ENCODE peak calls at places on chromosomes 4 and X, in seven cellular contexts. L, J, C, Y, Z, T and N are unnamed samples.

GRCh38 chr4:150136036-150136435 is 57.8 kb downstream of the DCLK2 start:
- DNase-seq in J (no peak), L (no peak), Z (no peak), Y (no peak), T (no peak), C (no peak), N (no peak)

GRCh38 chrX:33970028-33970932 is 161.8 kb downstream of the FAM47A start:
- DNase-seq in Y (no peak), C (no peak), J (no peak), Z (peak; percentile 0), L (no peak), T (no peak), N (no peak)

GRCh38 chr4:65597697-65598096 is 72.6 kb downstream of the EPHA5 start:
- DNase-seq in C (no peak), L (no peak), Z (no peak), T (no peak), Y (no peak), J (no peak), N (no peak)

GRCh38 chrX:102516314-102516936 is at the start of gene TMSB15A:
- DNase-seq in T (peak; percentile 64), L (peak; percentile 15), Y (peak; percentile 76), J (no peak), C (peak; percentile 86), Z (peak; percentile 24), N (no peak)

GRCh38 chrX:10854594-10854993 is 234.2 kb upstream of the MID1 start:
- DNase-seq in T (peak; percentile 3), Y (no peak), Z (no peak), C (no peak), J (peak; percentile 1), L (no peak), N (no peak)

GRCh38 chrX:124401696-124402095 is 55.3 kb downstream of the SH2D1A start:
- DNase-seq in Z (no peak), T (no peak), L (no peak), J (no peak), Y (no peak), C (no peak), N (no peak)

GRCh38 chr4:43148481-43148880 is 256.0 kb downstream of the GRXCR1 start:
- DNase-seq in C (no peak), L (no peak), T (no peak), Z (no peak), Y (no peak), J (no peak), N (no peak)

GRCh38 chrX:118772051-118772450 is 44.6 kb downstream of the IL13RA1 start:
- DNase-seq in C (no peak), T (no peak), J (no peak), L (no peak), Y (no peak), Z (no peak), N (no peak)

GRCh38 chrX:132501606-132502005 is 12.8 kb upstream of the MBNL3 start:
- DNase-seq in Y (no peak), J (no peak), Z (no peak), L (no peak), C (no peak), T (no peak), N (no peak)

GRCh38 chr4:115229873-115230272 is 116.5 kb upstream of the NDST4 start:
- DNase-seq in Z (no peak), L (no peak), T (no peak), Y (no peak), J (no peak), C (no peak), N (peak; percentile 9)

GRCh38 chrX:149639568-149639967 is 8.0 kb upstream of the TMEM185A start:
- DNase-seq in L (no peak), Y (no peak), T (no peak), C (no peak), J (no peak), Z (no peak), N (no peak)

GRCh38 chrX:119236599-119237525 is 777 bp downstream of the PGRMC1 start:
- DNase-seq in Z (no peak), C (peak; percentile 59), Y (peak; percentile 45), T (peak; percentile 38), L (peak; percentile 25), J (no peak), N (no peak)

GRCh38 chrX:25131055-25131454 is 115.3 kb upstream of the ARX start:
- DNase-seq in J (no peak), T (no peak), C (no peak), Y (no peak), L (no peak), Z (no peak), N (no peak)

GRCh38 chr4:81635747-81636146 is 164.0 kb upstream of the RASGEF1B start:
- DNase-seq in L (no peak), J (no peak), Y (no peak), Z (no peak), T (peak; percentile 5), C (no peak), N (peak; percentile 31)

GRCh38 chr4:83582289-83582756 is 46.4 kb downstream of the GPAT3 start:
- DNase-seq in J (no peak), Y (no peak), T (no peak), Z (no peak), L (no peak), C (no peak), N (no peak)

GRCh38 chrX:115539841-115540240 is 21.1 kb upstream of the PLS3 start:
- DNase-seq in L (no peak), J (no peak), C (no peak), T (no peak), Z (no peak), Y (no peak), N (no peak)

GRCh38 chrX:65451663-65452062 is 82.9 kb downstream of the LAS1L start:
- DNase-seq in C (peak; percentile 9), J (peak; percentile 15), Y (no peak), T (peak; percentile 23), L (peak; percentile 1), Z (peak; percentile 5), N (no peak)

GRCh38 chrX:68462653-68463052 is 29.4 kb upstream of the OPHN1 start:
- DNase-seq in T (peak; percentile 67), J (no peak), L (no peak), Z (no peak), C (no peak), Y (no peak), N (no peak)

GRCh38 chr4:31059753-31060522 is 339.8 kb downstream of the PCDH7 start:
- DNase-seq in Z (no peak), C (no peak), J (no peak), T (no peak), L (no peak), Y (no peak), N (no peak)

GRCh38 chrX:54492340-54492739 is 3.7 kb downstream of the FGD1 start:
- DNase-seq in Y (no peak), Z (no peak), T (no peak), L (no peak), C (no peak), J (no peak), N (no peak)

GRCh38 chr4:41609851-41610250 is 71.9 kb downstream of the LIMCH1 start:
- DNase-seq in T (no peak), C (no peak), L (no peak), Y (no peak), J (no peak), Z (no peak), N (no peak)

GRCh38 chr4:169151671-169152070 is 119.1 kb downstream of the SH3RF1 start:
- DNase-seq in J (no peak), L (no peak), T (no peak), Y (no peak), C (no peak), Z (no peak), N (no peak)

GRCh38 chr4:161160718-161161117 is 1003.1 kb downstream of the FSTL5 start:
- DNase-seq in Z (no peak), J (no peak), T (no peak), Y (no peak), C (no peak), L (no peak), N (no peak)

GRCh38 chr4:102553982-102554381 is 52.8 kb downstream of the NFKB1 start:
- DNase-seq in C (no peak), J (no peak), Z (no peak), T (no peak), Y (no peak), L (no peak), N (no peak)

GRCh38 chr4:102551946-102552575 is 50.9 kb downstream of the NFKB1 start:
- DNase-seq in Y (no peak), T (no peak), C (no peak), Z (no peak), L (no peak), J (no peak), N (no peak)

GRCh38 chr4:102552781-102553180 is 51.6 kb downstream of the NFKB1 start:
- DNase-seq in C (no peak), Y (no peak), J (no peak), L (no peak), T (no peak), Z (no peak), N (no peak)

GRCh38 chr4:102554988-102555387 is 53.8 kb downstream of the NFKB1 start:
- DNase-seq in Z (no peak), T (no peak), Y (no peak), J (no peak), C (no peak), L (no peak), N (no peak)

DNA sequence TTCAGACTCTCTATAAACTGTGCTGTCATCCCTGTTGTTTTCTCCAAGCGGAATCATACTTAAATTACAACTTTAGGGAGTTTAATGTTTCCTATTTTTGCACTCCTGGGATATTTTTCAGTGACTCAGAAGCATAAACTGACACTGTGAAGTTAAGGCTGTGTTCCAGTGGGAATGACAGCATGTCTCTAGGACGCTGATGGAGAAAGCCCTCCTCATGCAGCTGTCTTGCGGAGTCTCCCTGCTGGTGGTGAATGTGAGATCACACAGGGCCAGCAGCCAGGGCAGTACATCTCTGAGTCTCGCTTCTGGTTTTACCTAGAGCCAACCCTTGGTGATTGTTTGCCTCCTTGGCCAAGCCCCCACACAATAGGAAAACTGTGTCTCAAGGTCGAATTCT is 53.3 kb downstream of the NFKB1 start:
- DNase-seq in Y (no peak), L (no peak), Z (no peak), C (no peak), J (no peak), T (no peak), N (no peak)
- TF ChIP-seq TAF1 in Y (no peak), L (no peak), Z (no peak), C (no peak), J (no peak), T (no peak), N (no peak)

GRCh38 chr4:78372282-78372988 is 179.1 kb upstream of the ANXA3 start:
- DNase-seq in C (no peak), J (no peak), L (no peak), Y (no peak), Z (no peak), T (no peak), N (no peak)
- TF ChIP-seq TAF1 in C (no peak), J (no peak), L (no peak), Y (no peak), Z (no peak), T (no peak), N (no peak)

DNA sequence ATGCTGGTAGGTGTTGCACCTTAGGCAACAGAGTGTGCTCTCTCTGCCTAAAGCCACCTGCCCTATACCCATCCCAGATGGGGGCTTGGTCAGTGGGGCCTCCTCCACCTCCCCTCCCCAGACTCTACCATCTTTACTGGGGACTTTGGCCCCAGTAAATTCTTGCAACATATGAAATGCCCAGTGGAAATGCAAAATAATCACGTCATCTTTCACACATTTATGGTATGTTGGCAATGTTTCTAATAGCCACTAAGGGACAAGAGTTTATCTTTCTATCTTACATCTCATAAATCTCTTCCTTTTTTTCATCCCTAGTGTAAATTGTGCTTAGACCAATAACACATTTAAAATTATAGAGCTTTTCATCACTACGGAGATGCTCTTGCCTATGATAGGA is 103.0 kb upstream of the MAML3 start:
- DNase-seq in C (no peak), T (no peak), L (no peak), Y (no peak), Z (no peak), J (peak; percentile 38), N (no peak)
- TF ChIP-seq TAF1 in C (no peak), T (no peak), L (no peak), Y (no peak), Z (no peak), J (no peak), N (no peak)

GRCh38 chrX:41085883-41086626 is 810 bp downstream of the USP9X start:
- DNase-seq in L (peak; percentile 27), T (no peak), Z (peak; percentile 6), Y (peak; percentile 53), J (peak; percentile 30), C (peak; percentile 82), N (no peak)
- TF ChIP-seq TAF1 in L (no peak), T (no peak), Z (no peak), Y (no peak), J (no peak), C (peak; percentile 47), N (peak; percentile 57)